ENCODE peak calls at places on chromosomes 7 and 10, in seven cellular contexts. U, N, A, Q, M, Y and Z are unnamed samples.

GRCh38 chr7:104264281-104264680 is 56.5 kb upstream of the ORC5 start:
- DNase-seq in Y (no peak), Q (no peak), A (no peak), N (no peak), U (no peak), M (no peak), Z (no peak)

GRCh38 chr10:109127363-109127762 is 795.9 kb downstream of the XPNPEP1 start:
- DNase-seq in M (no peak), Q (no peak), U (no peak), N (no peak), A (no peak), Y (no peak), Z (no peak)

GRCh38 chr7:140229591-140230516 is 53.1 kb upstream of the KDM7A start:
- DNase-seq in Y (no peak), A (peak), Q (no peak), U (no peak), M (peak), N (no peak), Z (no peak)

GRCh38 chr10:69407621-69408301 is 9.0 kb downstream of the TACR2 start:
- DNase-seq in N (peak), Y (peak), A (no peak), U (no peak), Q (no peak), M (peak), Z (peak)

GRCh38 chr7:101911800-101912705 is 94.6 kb downstream of the CUX1 start:
- DNase-seq in A (peak), N (no peak), U (no peak), Y (peak), M (no peak), Q (no peak), Z (no peak)

GRCh38 chr7:131336956-131337355 is 9.3 kb downstream of the MKLN1 start:
- DNase-seq in A (peak), N (no peak), U (no peak), M (no peak), Y (peak), Q (no peak), Z (no peak)

GRCh38 chr7:25624837-25625236 is 396.6 kb upstream of the NPVF start:
- DNase-seq in N (no peak), U (no peak), M (no peak), Y (no peak), A (no peak), Q (no peak), Z (no peak)

GRCh38 chr10:79028056-79028430 is 40.7 kb upstream of the ZMIZ1 start:
- DNase-seq in Y (no peak), M (no peak), A (no peak), U (no peak), N (no peak), Q (no peak), Z (no peak)

GRCh38 chr7:155423337-155424285 is 34.3 kb upstream of the EN2 start:
- DNase-seq in A (no peak), N (no peak), U (no peak), Y (no peak), Q (no peak), M (no peak), Z (no peak)

GRCh38 chr7:21603477-21603876 is 60.6 kb downstream of the DNAH11 start:
- DNase-seq in U (no peak), Y (no peak), Q (no peak), N (no peak), M (no peak), A (no peak), Z (no peak)

GRCh38 chr7:115274-115911 is 77.0 kb upstream of the FAM20C start:
- DNase-seq in M (no peak), A (no peak), N (no peak), U (no peak), Y (no peak), Q (no peak), Z (no peak)

GRCh38 chr10:75926763-75927162 is 495.3 kb downstream of the LRMDA start:
- DNase-seq in Y (peak), U (no peak), Q (no peak), N (no peak), A (no peak), M (no peak), Z (no peak)

GRCh38 chr10:15780353-15781135 is 60.8 kb upstream of the ITGA8 start:
- DNase-seq in M (no peak), Q (no peak), N (no peak), A (no peak), U (no peak), Y (no peak), Z (no peak)

GRCh38 chr10:68315582-68315981 is 16.3 kb upstream of the HNRNPH3 start:
- DNase-seq in N (no peak), Y (no peak), U (no peak), A (no peak), M (no peak), Q (no peak), Z (no peak)

GRCh38 chr7:97819161-97819560 is 53.0 kb downstream of the ASNS start:
- DNase-seq in Y (no peak), Q (no peak), N (no peak), A (peak), U (no peak), M (no peak), Z (no peak)

GRCh38 chr10:91745086-91745831 is 53.0 kb upstream of the TNKS2 start:
- DNase-seq in Q (no peak), M (peak), A (peak), N (no peak), Y (no peak), U (no peak), Z (no peak)

GRCh38 chr10:105023223-105023622 is 382.1 kb downstream of the SORCS3 start:
- DNase-seq in Y (no peak), Q (no peak), U (no peak), M (no peak), N (no peak), A (no peak), Z (no peak)

GRCh38 chr7:76000566-76000965 is 6.2 kb upstream of the TMEM120A start:
- DNase-seq in M (no peak), N (no peak), Q (no peak), A (no peak), Y (no peak), U (no peak), Z (no peak)

GRCh38 chr7:79084423-79084822 is 369.0 kb downstream of the MAGI2 start:
- DNase-seq in Q (no peak), U (no peak), Y (no peak), A (no peak), N (no peak), M (no peak), Z (no peak)

GRCh38 chr10:33277135-33277536 is 57.3 kb downstream of the NRP1 start:
- DNase-seq in Y (no peak), Q (no peak), M (no peak), A (no peak), N (peak), U (no peak), Z (no peak)

GRCh38 chr10:132786529-132787252 is 744 bp upstream of the NKX6-2 start:
- DNase-seq in Q (no peak), A (no peak), U (no peak), N (peak), M (no peak), Y (no peak), Z (no peak)

GRCh38 chr10:61404771-61405170 is 48.4 kb downstream of the TMEM26 start:
- DNase-seq in A (no peak), U (no peak), Q (no peak), Y (no peak), M (no peak), N (no peak), Z (no peak)

GRCh38 chr7:25029075-25029474 is 49.1 kb upstream of the OSBPL3 start:
- DNase-seq in Q (no peak), A (no peak), M (no peak), U (no peak), Y (no peak), N (no peak), Z (no peak)

GRCh38 chr7:29565186-29565540 is 1.5 kb downstream of the PRR15 start:
- DNase-seq in Y (no peak), M (no peak), A (no peak), Q (no peak), N (peak), U (no peak), Z (no peak)

GRCh38 chr7:139572704-139573395 is 49.4 kb downstream of the CLEC2L start:
- DNase-seq in Q (no peak), U (no peak), N (no peak), M (no peak), A (no peak), Y (no peak), Z (no peak)

GRCh38 chr10:21173964-21174669 is 277.0 kb upstream of the NEBL start:
- DNase-seq in N (peak), U (peak), Y (peak), A (no peak), M (peak), Q (no peak), Z (peak)

GRCh38 chr7:135650831-135651573 is 11.3 kb upstream of the STMP1 start:
- DNase-seq in U (no peak), N (no peak), Q (no peak), M (no peak), Y (no peak), A (no peak), Z (no peak)

GRCh38 chr10:36366843-36367242 is 724.7 kb upstream of the FZD8 start:
- DNase-seq in Q (no peak), U (no peak), N (no peak), Y (no peak), A (no peak), M (no peak), Z (no peak)

GRCh38 chr10:107451047-107451446 is 286.5 kb upstream of the SORCS1 start:
- DNase-seq in Q (no peak), M (no peak), A (no peak), Y (no peak), U (no peak), N (no peak), Z (no peak)

GRCh38 chr7:75642810-75643486 is 95.8 kb downstream of the HIP1 start:
- DNase-seq in Q (peak), M (peak), Y (peak), U (peak), N (peak), A (peak), Z (peak)

GRCh38 chr10:7045891-7046599 is 364.8 kb downstream of the SFMBT2 start:
- DNase-seq in Q (peak), N (no peak), Y (no peak), U (no peak), A (no peak), M (no peak), Z (no peak)

GRCh38 chr10:121610798-121611325 is 12.6 kb upstream of the FGFR2 start:
- DNase-seq in Y (no peak), A (no peak), M (no peak), Q (no peak), U (no peak), N (no peak), Z (no peak)

GRCh38 chr10:2054728-2055127 is 317.4 kb upstream of the ADARB2 start:
- DNase-seq in M (no peak), A (no peak), N (peak), Y (no peak), Q (no peak), U (no peak), Z (no peak)

GRCh38 chr7:17305387-17306171 is 7.1 kb downstream of the AHR start:
- DNase-seq in M (no peak), U (no peak), A (no peak), N (no peak), Y (no peak), Q (no peak), Z (no peak)

GRCh38 chr10:103752680-103753248 is 102.6 kb downstream of the SH3PXD2A start:
- DNase-seq in Q (no peak), U (no peak), A (peak), Y (peak), M (peak), N (no peak), Z (no peak)

GRCh38 chr10:69394020-69394419 is 22.7 kb downstream of the TACR2 start:
- DNase-seq in N (no peak), Y (no peak), M (no peak), A (no peak), U (no peak), Q (no peak), Z (no peak)

GRCh38 chr10:75508814-75509306 is 77.4 kb downstream of the LRMDA start:
- DNase-seq in Q (no peak), U (no peak), N (peak), M (no peak), A (no peak), Y (no peak), Z (no peak)

GRCh38 chr10:76880931-76881330 is 756.7 kb downstream of the KCNMA1 start:
- DNase-seq in A (no peak), M (no peak), U (no peak), Q (no peak), N (no peak), Y (no peak), Z (no peak)

GRCh38 chr10:58994226-58995057 is 182.0 kb upstream of the PHYHIPL start:
- DNase-seq in Q (no peak), U (no peak), N (no peak), Y (no peak), M (no peak), A (peak), Z (no peak)
- TF ChIP-seq TAF1 in Q (no peak), U (no peak), N (no peak), Y (no peak), M (no peak), A (no peak), Z (no peak)

GRCh38 chr7:42046483-42046882 is 190.5 kb downstream of the GLI3 start:
- DNase-seq in Y (no peak), M (no peak), N (no peak), A (no peak), Q (no peak), U (no peak), Z (no peak)

DNA sequence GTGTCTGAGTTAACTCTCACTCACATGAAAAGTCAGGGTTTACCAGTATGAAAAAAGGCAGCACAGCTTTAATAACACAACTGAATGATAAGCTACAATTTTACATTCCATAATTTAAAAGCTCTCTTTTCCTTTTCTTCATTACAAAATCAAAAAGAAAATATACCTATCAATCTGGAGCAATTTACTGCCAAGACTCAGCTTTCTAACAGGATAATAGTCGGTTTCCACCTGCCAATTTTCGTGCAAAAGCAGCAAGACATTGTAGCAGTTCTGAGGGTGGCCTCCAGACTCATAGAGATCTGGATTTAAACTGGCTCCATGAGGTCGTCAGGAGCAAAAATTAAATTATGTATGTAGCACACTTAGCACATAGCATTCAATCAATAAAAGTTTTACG is 191.0 kb downstream of the GLI3 start:
- DNase-seq in N (no peak), U (no peak), Y (no peak), A (no peak), M (no peak), Q (no peak), Z (no peak)
- TF ChIP-seq TAF1 in N (no peak), U (no peak), Y (no peak), A (no peak), M (no peak), Q (no peak), Z (no peak)

GRCh38 chr7:1537631-1538412 is 7.3 kb downstream of the MAFK start:
- DNase-seq in U (no peak), N (peak), M (peak), A (no peak), Y (peak), Q (no peak), Z (no peak)
- TF ChIP-seq TAF1 in U (no peak), N (peak), M (no peak), A (no peak), Y (no peak), Q (no peak), Z (no peak)

GRCh38 chr7:44282601-44283171 is 42.7 kb downstream of the CAMK2B start:
- DNase-seq in Y (no peak), N (peak), U (no peak), A (no peak), M (peak), Q (no peak), Z (no peak)
- TF ChIP-seq TAF1 in Y (no peak), N (no peak), U (no peak), A (no peak), M (no peak), Q (no peak), Z (no peak)

DNA sequence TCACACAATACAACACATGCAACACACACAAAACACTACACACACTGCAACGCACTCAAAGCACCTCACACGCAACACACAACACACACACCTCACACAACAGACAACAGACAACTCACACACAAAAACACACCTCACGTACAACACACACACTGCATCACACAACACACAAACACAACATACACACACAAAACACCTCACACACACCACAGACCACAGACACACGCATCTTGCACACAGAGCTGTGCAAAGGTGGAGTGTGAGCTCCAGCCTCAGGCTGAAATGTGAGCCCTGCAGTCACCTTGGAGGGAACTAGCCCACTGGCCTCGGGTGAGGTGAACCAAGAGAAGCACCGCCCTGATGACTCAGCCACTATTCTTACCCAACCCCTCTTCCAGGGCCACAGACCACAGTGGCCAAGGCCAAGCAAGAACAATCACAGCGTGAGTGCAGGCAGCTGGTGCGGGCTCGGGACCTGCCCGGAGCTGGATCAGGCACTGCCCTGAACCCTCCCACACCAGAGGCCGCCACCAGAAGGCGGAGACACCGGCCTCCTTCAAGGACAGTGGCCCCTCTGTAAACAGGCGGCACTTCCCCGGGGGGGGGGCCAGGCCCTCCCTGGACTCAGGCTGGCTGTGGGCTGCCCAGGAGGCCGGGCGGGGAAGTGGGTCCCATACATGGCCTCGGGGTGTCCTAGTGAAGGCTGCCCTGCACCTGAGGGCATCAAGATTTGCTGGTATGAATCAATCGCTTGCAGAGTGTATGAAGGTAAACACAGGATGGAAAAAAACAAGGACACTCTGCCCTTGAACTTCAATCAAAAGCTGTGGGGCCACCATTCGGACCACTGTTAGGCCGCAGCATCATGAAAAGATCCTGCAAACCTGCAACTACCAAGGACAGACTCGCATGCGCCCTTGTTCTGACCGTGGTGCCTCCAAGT is 106.7 kb downstream of the TNS3 start:
- DNase-seq in U (peak), N (peak), Y (peak), A (peak), M (no peak), Q (peak), Z (peak)
- TF ChIP-seq TAF1 in U (no peak), N (peak), Y (no peak), A (peak), M (no peak), Q (no peak), Z (no peak)

GRCh38 chr7:126696639-126697038 is 556.1 kb downstream of the GRM8 start:
- DNase-seq in N (no peak), Y (no peak), M (no peak), A (no peak), Q (no peak), U (no peak), Z (no peak)

GRCh38 chr7:126698446-126698845 is 554.3 kb downstream of the GRM8 start:
- DNase-seq in M (no peak), Q (no peak), Y (no peak), U (no peak), N (no peak), A (no peak), Z (no peak)

GRCh38 chr7:126698909-126699308 is 553.8 kb downstream of the GRM8 start:
- DNase-seq in N (peak), Q (no peak), Y (no peak), A (no peak), U (no peak), M (no peak), Z (no peak)

GRCh38 chr7:126699707-126700106 is 553.0 kb downstream of the GRM8 start:
- DNase-seq in N (peak), A (no peak), U (no peak), Q (no peak), M (no peak), Y (no peak), Z (no peak)

GRCh38 chr7:126696236-126696635 is 556.5 kb downstream of the GRM8 start:
- DNase-seq in U (no peak), M (no peak), Y (no peak), A (no peak), Q (no peak), N (no peak), Z (no peak)
- TF ChIP-seq TAF1 in U (no peak), M (no peak), Y (no peak), A (no peak), Q (no peak), N (no peak), Z (no peak)